ENCODE peak calls at places on chromosome 20, in four cellular contexts. One of them, this sample, is unnamed.

GRCh38 chr20:17859002-17859615 is 109.5 kb downstream of the SNX5 start:
- DNase-seq in HL-60: no peak
- DNase-seq in K562: no peak
- DNase-seq in GM12878: peak; percentile 45
- DNase-seq in this sample: no peak

GRCh38 chr20:41249781-41250281 is 67.7 kb downstream of the ZHX3 start:
- DNase-seq in HL-60: no peak
- DNase-seq in K562: peak; percentile 53
- DNase-seq in GM12878: no peak
- DNase-seq in this sample: no peak

GRCh38 chr20:36092424-36093024 is 62.0 kb upstream of the EPB41L1 start:
- DNase-seq in HL-60: no peak
- DNase-seq in K562: peak; percentile 51
- DNase-seq in GM12878: no peak
- DNase-seq in this sample: peak; percentile 39

GRCh38 chr20:58647814-58648501 is 3.1 kb upstream of the STX16 start:
- DNase-seq in HL-60: no peak
- DNase-seq in K562: no peak
- DNase-seq in GM12878: no peak
- DNase-seq in this sample: no peak

GRCh38 chr20:2817891-2818595 is 1.9 kb downstream of the TMEM239 start:
- DNase-seq in HL-60: no peak
- DNase-seq in K562: no peak
- DNase-seq in GM12878: no peak
- DNase-seq in this sample: no peak

GRCh38 chr20:61728786-61729365 is 336.8 kb downstream of the TAF4 start:
- DNase-seq in HL-60: no peak
- DNase-seq in K562: no peak
- DNase-seq in GM12878: no peak
- DNase-seq in this sample: no peak

GRCh38 chr20:46240881-46241280 is 67.4 kb downstream of the CDH22 start:
- DNase-seq in HL-60: no peak
- DNase-seq in K562: no peak
- DNase-seq in GM12878: no peak
- DNase-seq in this sample: no peak

GRCh38 chr20:10475225-10475624 is 40.1 kb downstream of the SLX4IP start:
- DNase-seq in HL-60: peak; percentile 30
- DNase-seq in K562: no peak
- DNase-seq in GM12878: no peak
- DNase-seq in this sample: no peak

GRCh38 chr20:7152071-7152470 is 384.6 kb downstream of the BMP2 start:
- DNase-seq in HL-60: no peak
- DNase-seq in K562: no peak
- DNase-seq in GM12878: no peak
- DNase-seq in this sample: no peak

GRCh38 chr20:15916623-15917022 is 656.6 kb downstream of the KIF16B start:
- DNase-seq in HL-60: no peak
- DNase-seq in K562: no peak
- DNase-seq in GM12878: no peak
- DNase-seq in this sample: no peak

GRCh38 chr20:46308258-46309157 is at the start of gene CDH22:
- DNase-seq in HL-60: peak; percentile 69
- DNase-seq in K562: peak; percentile 75
- DNase-seq in GM12878: no peak
- DNase-seq in this sample: peak; percentile 78

GRCh38 chr20:1734269-1734858 is 76.8 kb upstream of the SIRPG start:
- DNase-seq in HL-60: peak; percentile 63
- DNase-seq in K562: no peak
- DNase-seq in GM12878: no peak
- DNase-seq in this sample: no peak

GRCh38 chr20:48823960-48824497 is 3.8 kb downstream of the PREX1 start:
- DNase-seq in HL-60: peak; percentile 30
- DNase-seq in K562: no peak
- DNase-seq in GM12878: peak; percentile 76
- DNase-seq in this sample: peak; percentile 48

GRCh38 chr20:2752631-2753455 is 47.6 kb downstream of the CPXM1 start:
- DNase-seq in HL-60: peak; percentile 23
- DNase-seq in K562: peak; percentile 63
- DNase-seq in GM12878: no peak
- DNase-seq in this sample: no peak

GRCh38 chr20:40945754-40946451 is 82.7 kb upstream of the TOP1 start:
- DNase-seq in HL-60: peak; percentile 57
- DNase-seq in K562: peak; percentile 59
- DNase-seq in GM12878: no peak
- DNase-seq in this sample: peak; percentile 36

GRCh38 chr20:19888269-19888669 is 128.9 kb upstream of the NAA20 start:
- DNase-seq in HL-60: no peak
- DNase-seq in K562: no peak
- DNase-seq in GM12878: no peak
- DNase-seq in this sample: no peak

GRCh38 chr20:19886666-19887288 is 128.7 kb downstream of the RIN2 start:
- DNase-seq in HL-60: no peak
- DNase-seq in K562: no peak
- DNase-seq in GM12878: no peak
- DNase-seq in this sample: no peak

GRCh38 chr20:19887566-19888268 is 129.4 kb upstream of the NAA20 start:
- DNase-seq in HL-60: no peak
- DNase-seq in K562: no peak
- DNase-seq in GM12878: no peak
- DNase-seq in this sample: no peak

GRCh38 chr20:19890358-19891117 is 126.6 kb upstream of the NAA20 start:
- DNase-seq in HL-60: no peak
- DNase-seq in K562: no peak
- DNase-seq in GM12878: no peak
- DNase-seq in this sample: no peak

DNA sequence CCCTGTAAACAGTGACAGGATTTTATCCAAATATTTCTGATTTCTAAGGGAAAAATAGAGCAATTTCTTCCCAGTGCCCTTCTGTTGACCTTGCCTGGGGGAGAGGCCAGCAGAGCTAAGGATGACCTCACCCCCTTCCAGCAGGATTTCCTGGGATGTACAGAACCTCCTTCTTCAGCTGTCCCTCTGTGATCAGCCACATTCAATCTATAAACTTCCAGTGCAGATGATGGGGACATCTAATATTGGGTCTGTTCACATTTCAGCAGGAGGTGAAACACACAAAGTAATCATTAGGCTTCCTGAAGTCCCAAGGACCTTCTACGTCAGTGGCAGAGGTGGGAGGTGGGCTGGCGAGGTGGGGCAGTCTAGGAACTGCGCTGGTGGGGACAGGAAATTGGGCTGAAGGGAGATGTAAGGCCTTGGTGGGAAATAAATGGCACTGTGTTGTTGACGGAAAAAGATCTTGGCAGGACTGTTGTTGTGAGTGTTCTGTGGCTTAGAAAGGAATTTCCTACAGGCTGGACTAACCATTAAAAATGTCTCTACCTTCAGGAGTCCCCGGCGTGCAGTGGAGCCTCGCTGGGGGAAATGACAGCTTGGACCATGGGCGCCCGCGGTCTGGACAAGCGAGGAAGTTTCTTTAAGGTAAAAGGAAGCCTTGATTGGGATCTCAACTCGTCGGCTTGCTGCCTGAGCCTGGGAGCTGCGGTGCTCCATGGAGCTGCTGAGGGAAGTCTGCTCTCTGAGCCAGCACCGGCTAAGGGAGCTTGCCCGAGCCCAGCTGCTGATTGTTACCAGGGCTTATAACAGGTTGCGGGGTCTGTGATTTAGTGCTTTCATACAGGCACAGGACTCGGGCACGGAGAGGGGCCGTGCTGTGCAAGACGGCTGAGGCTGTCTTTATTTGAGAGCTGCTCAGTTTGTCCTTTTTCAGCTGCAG is 127.9 kb upstream of the NAA20 start:
- DNase-seq in HL-60: no peak
- DNase-seq in K562: no peak
- DNase-seq in GM12878: no peak
- DNase-seq in this sample: no peak
- TF ChIP-seq POLR2AphosphoS5 in HL-60: no peak
- TF ChIP-seq POLR2AphosphoS5 in K562: no peak
- TF ChIP-seq POLR2AphosphoS5 in GM12878: no peak
- TF ChIP-seq POLR2AphosphoS5 in this sample: no peak

DNA sequence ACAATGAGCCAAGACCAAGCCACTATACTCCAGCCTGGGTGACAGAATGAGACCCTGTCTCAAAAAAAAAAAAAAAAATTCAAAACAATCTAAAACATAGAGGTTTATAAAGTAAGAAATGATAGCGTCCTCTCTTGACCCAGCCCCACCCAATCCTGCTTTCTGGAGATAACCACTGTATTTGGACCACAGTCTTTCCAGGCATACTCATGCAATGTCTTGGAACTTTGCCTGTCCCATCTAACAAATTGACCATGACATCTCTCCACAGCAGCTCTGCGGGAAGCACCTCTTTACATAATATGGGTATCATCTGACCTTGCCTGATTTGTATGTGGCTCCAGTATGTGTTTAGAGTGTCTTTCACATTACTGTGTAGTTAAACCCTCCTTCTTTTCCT is 9.1 kb upstream of the SHLD1 start:
- DNase-seq in HL-60: no peak
- DNase-seq in K562: peak; percentile 69
- DNase-seq in GM12878: no peak
- DNase-seq in this sample: no peak
- TF ChIP-seq SPI1 in HL-60: no peak
- TF ChIP-seq SPI1 in K562: no peak
- TF ChIP-seq SPI1 in GM12878: no peak
- TF ChIP-seq SPI1 in this sample: no peak

GRCh38 chr20:34549291-34549928 is 9.1 kb upstream of the MAP1LC3A start:
- DNase-seq in HL-60: no peak
- DNase-seq in K562: peak; percentile 60
- DNase-seq in GM12878: no peak
- DNase-seq in this sample: no peak

GRCh38 chr20:34557936-34558319 is 590 bp upstream of the MAP1LC3A start:
- DNase-seq in HL-60: no peak
- DNase-seq in K562: no peak
- DNase-seq in GM12878: no peak
- DNase-seq in this sample: no peak

GRCh38 chr20:34552569-34552968 is 5.9 kb upstream of the MAP1LC3A start:
- DNase-seq in HL-60: no peak
- DNase-seq in K562: no peak
- DNase-seq in GM12878: no peak
- DNase-seq in this sample: no peak

GRCh38 chr20:34549929-34550305 is 8.6 kb upstream of the MAP1LC3A start:
- DNase-seq in HL-60: no peak
- DNase-seq in K562: no peak
- DNase-seq in GM12878: no peak
- DNase-seq in this sample: no peak

GRCh38 chr20:34553366-34553867 is 5.1 kb upstream of the MAP1LC3A start:
- DNase-seq in HL-60: no peak
- DNase-seq in K562: no peak
- DNase-seq in GM12878: no peak
- DNase-seq in this sample: no peak
- TF ChIP-seq POLR2AphosphoS5 in HL-60: no peak
- TF ChIP-seq POLR2AphosphoS5 in K562: no peak
- TF ChIP-seq POLR2AphosphoS5 in GM12878: no peak
- TF ChIP-seq POLR2AphosphoS5 in this sample: no peak

DNA sequence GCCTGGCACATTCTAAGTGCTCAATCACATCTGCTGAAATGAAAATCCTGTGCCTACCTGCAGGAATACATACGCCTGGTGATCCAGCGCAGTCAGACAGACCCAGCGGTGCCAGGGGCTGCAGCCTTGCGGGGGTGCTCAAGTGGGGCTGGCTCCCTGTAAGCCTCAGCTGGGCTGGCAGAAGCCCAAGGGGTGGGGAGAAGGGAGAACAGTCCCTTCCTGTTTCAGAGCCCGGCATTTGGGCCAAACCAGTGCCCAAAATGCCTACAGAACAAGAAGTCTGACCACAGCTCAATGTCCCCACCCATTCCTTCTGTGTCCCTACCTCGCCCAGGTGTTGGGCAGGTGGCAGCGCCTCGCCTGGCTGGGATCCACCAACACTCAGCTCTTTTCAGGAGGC is 22.6 kb downstream of the KCNK15 start:
- DNase-seq in HL-60: no peak
- DNase-seq in K562: no peak
- DNase-seq in GM12878: no peak
- DNase-seq in this sample: no peak
- TF ChIP-seq SPI1 in HL-60: no peak
- TF ChIP-seq SPI1 in K562: no peak
- TF ChIP-seq SPI1 in GM12878: no peak
- TF ChIP-seq SPI1 in this sample: no peak

GRCh38 chr20:12171927-12172581 is 254.4 kb downstream of the BTBD3 start:
- DNase-seq in HL-60: no peak
- DNase-seq in K562: no peak
- DNase-seq in GM12878: no peak
- DNase-seq in this sample: no peak
- TF ChIP-seq POLR2AphosphoS5 in HL-60: no peak
- TF ChIP-seq POLR2AphosphoS5 in K562: no peak
- TF ChIP-seq POLR2AphosphoS5 in GM12878: no peak
- TF ChIP-seq POLR2AphosphoS5 in this sample: no peak